ENCODE peak calls at places on chromosome 14, in seven cellular contexts. One of them, this sample, is unnamed.
A peak's percentile ranks its signal among the peaks of the same experiment; 100 is the strongest.

GRCh38 chr14:52835122-52835903 is 43.9 kb upstream of the GNPNAT1 start:
- DNase-seq in HCT116: peak; percentile 57
- DNase-seq in GM23248: peak; percentile 93
- DNase-seq in fibroblast of lung: peak; percentile 86
- DNase-seq in neural progenitor cell: peak; percentile 39
- DNase-seq in mammary epithelial cell: peak; percentile 51
- DNase-seq in astrocyte: peak; percentile 79
- DNase-seq in this sample: peak; percentile 67

GRCh38 chr14:67757175-67757574 is 55.5 kb downstream of the RDH12 start:
- DNase-seq in GM23248: no peak
- DNase-seq in astrocyte: no peak
- DNase-seq in fibroblast of lung: no peak
- DNase-seq in neural progenitor cell: no peak
- DNase-seq in mammary epithelial cell: no peak
- DNase-seq in HCT116: no peak
- DNase-seq in this sample: no peak

GRCh38 chr14:85214471-85214870 is 315.5 kb upstream of the FLRT2 start:
- DNase-seq in HCT116: no peak
- DNase-seq in astrocyte: peak; percentile 74
- DNase-seq in neural progenitor cell: no peak
- DNase-seq in mammary epithelial cell: peak; percentile 87
- DNase-seq in fibroblast of lung: peak; percentile 75
- DNase-seq in GM23248: peak; percentile 41
- DNase-seq in this sample: peak; percentile 48

GRCh38 chr14:72104011-72104613 is 171.9 kb downstream of the RGS6 start:
- DNase-seq in HCT116: peak; percentile 3
- DNase-seq in fibroblast of lung: no peak
- DNase-seq in mammary epithelial cell: no peak
- DNase-seq in GM23248: peak; percentile 19
- DNase-seq in astrocyte: no peak
- DNase-seq in neural progenitor cell: peak; percentile 45
- DNase-seq in this sample: peak; percentile 34

GRCh38 chr14:101151226-101151929 is 247.9 kb upstream of the RTL1 start:
- DNase-seq in astrocyte: peak; percentile 8
- DNase-seq in neural progenitor cell: peak; percentile 28
- DNase-seq in fibroblast of lung: peak; percentile 21
- DNase-seq in mammary epithelial cell: peak; percentile 11
- DNase-seq in HCT116: peak; percentile 22
- DNase-seq in GM23248: peak; percentile 12
- DNase-seq in this sample: peak; percentile 90

GRCh38 chr14:55847766-55848165 is 267.8 kb downstream of the KTN1 start:
- DNase-seq in HCT116: no peak
- DNase-seq in astrocyte: peak; percentile 76
- DNase-seq in neural progenitor cell: no peak
- DNase-seq in mammary epithelial cell: no peak
- DNase-seq in fibroblast of lung: peak; percentile 82
- DNase-seq in GM23248: peak; percentile 73
- DNase-seq in this sample: peak; percentile 95

GRCh38 chr14:20614038-20614840 is 23.1 kb upstream of the RNASE12 start:
- DNase-seq in mammary epithelial cell: no peak
- DNase-seq in GM23248: peak; percentile 71
- DNase-seq in astrocyte: no peak
- DNase-seq in HCT116: no peak
- DNase-seq in neural progenitor cell: peak; percentile 64
- DNase-seq in fibroblast of lung: peak; percentile 26
- DNase-seq in this sample: peak; percentile 42

GRCh38 chr14:73764881-73765280 is 50.7 kb upstream of the PNMA1 start:
- DNase-seq in fibroblast of lung: no peak
- DNase-seq in mammary epithelial cell: no peak
- DNase-seq in HCT116: no peak
- DNase-seq in astrocyte: no peak
- DNase-seq in neural progenitor cell: no peak
- DNase-seq in GM23248: no peak
- DNase-seq in this sample: no peak

GRCh38 chr14:66473223-66473622 is 12.9 kb upstream of the CCDC196 start:
- DNase-seq in astrocyte: no peak
- DNase-seq in neural progenitor cell: no peak
- DNase-seq in fibroblast of lung: no peak
- DNase-seq in mammary epithelial cell: no peak
- DNase-seq in GM23248: no peak
- DNase-seq in HCT116: no peak
- DNase-seq in this sample: no peak

GRCh38 chr14:68308695-68309094 is 484.2 kb downstream of the ZFP36L1 start:
- DNase-seq in mammary epithelial cell: no peak
- DNase-seq in astrocyte: no peak
- DNase-seq in HCT116: no peak
- DNase-seq in GM23248: peak; percentile 10
- DNase-seq in neural progenitor cell: no peak
- DNase-seq in fibroblast of lung: no peak
- DNase-seq in this sample: no peak

GRCh38 chr14:68363841-68364711 is 428.8 kb downstream of the ZFP36L1 start:
- DNase-seq in fibroblast of lung: peak; percentile 85
- DNase-seq in GM23248: peak; percentile 31
- DNase-seq in astrocyte: peak; percentile 81
- DNase-seq in neural progenitor cell: peak; percentile 95
- DNase-seq in HCT116: no peak
- DNase-seq in mammary epithelial cell: no peak
- DNase-seq in this sample: no peak

GRCh38 chr14:28307506-28307905 is 459.1 kb upstream of the FOXG1 start:
- DNase-seq in neural progenitor cell: no peak
- DNase-seq in HCT116: no peak
- DNase-seq in GM23248: no peak
- DNase-seq in mammary epithelial cell: no peak
- DNase-seq in astrocyte: no peak
- DNase-seq in fibroblast of lung: no peak
- DNase-seq in this sample: no peak

GRCh38 chr14:35386673-35387125 is 17.9 kb downstream of the NFKBIA start:
- DNase-seq in astrocyte: no peak
- DNase-seq in GM23248: no peak
- DNase-seq in neural progenitor cell: peak; percentile 57
- DNase-seq in HCT116: no peak
- DNase-seq in mammary epithelial cell: no peak
- DNase-seq in fibroblast of lung: no peak
- DNase-seq in this sample: no peak

GRCh38 chr14:34465069-34465859 is 3.2 kb upstream of the SPTSSA start:
- DNase-seq in HCT116: no peak
- DNase-seq in GM23248: peak; percentile 10
- DNase-seq in mammary epithelial cell: no peak
- DNase-seq in astrocyte: peak; percentile 10
- DNase-seq in neural progenitor cell: peak; percentile 9
- DNase-seq in fibroblast of lung: peak; percentile 24
- DNase-seq in this sample: peak; percentile 18

GRCh38 chr14:76267322-76268012 is 108.5 kb upstream of the ESRRB start:
- DNase-seq in HCT116: no peak
- DNase-seq in neural progenitor cell: peak; percentile 42
- DNase-seq in mammary epithelial cell: no peak
- DNase-seq in GM23248: peak; percentile 57
- DNase-seq in astrocyte: peak; percentile 8
- DNase-seq in fibroblast of lung: peak; percentile 28
- DNase-seq in this sample: no peak

GRCh38 chr14:32998433-32998832 is 59.8 kb downstream of the NPAS3 start:
- DNase-seq in neural progenitor cell: peak; percentile 12
- DNase-seq in mammary epithelial cell: peak; percentile 9
- DNase-seq in GM23248: peak; percentile 54
- DNase-seq in fibroblast of lung: peak; percentile 17
- DNase-seq in astrocyte: peak; percentile 6
- DNase-seq in HCT116: no peak
- DNase-seq in this sample: peak; percentile 43

GRCh38 chr14:104115131-104115600 is 23.2 kb upstream of the KIF26A start:
- DNase-seq in fibroblast of lung: no peak
- DNase-seq in HCT116: no peak
- DNase-seq in mammary epithelial cell: no peak
- DNase-seq in GM23248: no peak
- DNase-seq in neural progenitor cell: no peak
- DNase-seq in astrocyte: no peak
- DNase-seq in this sample: no peak

GRCh38 chr14:65356327-65356836 is 56.1 kb upstream of the FUT8 start:
- DNase-seq in GM23248: peak; percentile 95
- DNase-seq in fibroblast of lung: peak; percentile 88
- DNase-seq in neural progenitor cell: no peak
- DNase-seq in astrocyte: peak; percentile 85
- DNase-seq in mammary epithelial cell: peak; percentile 100
- DNase-seq in HCT116: peak; percentile 98
- DNase-seq in this sample: peak; percentile 100

GRCh38 chr14:63964063-63964462 is 111.3 kb downstream of the SYNE2 start:
- DNase-seq in fibroblast of lung: no peak
- DNase-seq in mammary epithelial cell: no peak
- DNase-seq in GM23248: no peak
- DNase-seq in neural progenitor cell: no peak
- DNase-seq in astrocyte: no peak
- DNase-seq in HCT116: no peak
- DNase-seq in this sample: no peak

GRCh38 chr14:101135796-101136742 is 232.5 kb upstream of the RTL1 start:
- DNase-seq in GM23248: no peak
- DNase-seq in neural progenitor cell: no peak
- DNase-seq in astrocyte: no peak
- DNase-seq in fibroblast of lung: no peak
- DNase-seq in HCT116: no peak
- DNase-seq in mammary epithelial cell: no peak
- DNase-seq in this sample: no peak

GRCh38 chr14:85391892-85392291 is 138.1 kb upstream of the FLRT2 start:
- DNase-seq in fibroblast of lung: no peak
- DNase-seq in mammary epithelial cell: no peak
- DNase-seq in GM23248: no peak
- DNase-seq in HCT116: no peak
- DNase-seq in astrocyte: no peak
- DNase-seq in neural progenitor cell: no peak
- DNase-seq in this sample: no peak

GRCh38 chr14:59424707-59425106 is 40.5 kb downstream of the GPR135 start:
- DNase-seq in astrocyte: no peak
- DNase-seq in GM23248: no peak
- DNase-seq in neural progenitor cell: peak; percentile 7
- DNase-seq in fibroblast of lung: no peak
- DNase-seq in mammary epithelial cell: no peak
- DNase-seq in HCT116: no peak
- DNase-seq in this sample: no peak

GRCh38 chr14:104794099-104794498 is 1.4 kb downstream of the AKT1 start:
- DNase-seq in GM23248: peak; percentile 22
- DNase-seq in astrocyte: peak; percentile 47
- DNase-seq in mammary epithelial cell: peak; percentile 63
- DNase-seq in HCT116: no peak
- DNase-seq in fibroblast of lung: peak; percentile 57
- DNase-seq in neural progenitor cell: peak; percentile 78
- DNase-seq in this sample: peak; percentile 39

GRCh38 chr14:53035796-53036195 is 84.9 kb upstream of the FERMT2 start:
- DNase-seq in mammary epithelial cell: no peak
- DNase-seq in HCT116: no peak
- DNase-seq in astrocyte: peak; percentile 17
- DNase-seq in GM23248: peak; percentile 60
- DNase-seq in neural progenitor cell: no peak
- DNase-seq in fibroblast of lung: peak; percentile 34
- DNase-seq in this sample: no peak

DNA sequence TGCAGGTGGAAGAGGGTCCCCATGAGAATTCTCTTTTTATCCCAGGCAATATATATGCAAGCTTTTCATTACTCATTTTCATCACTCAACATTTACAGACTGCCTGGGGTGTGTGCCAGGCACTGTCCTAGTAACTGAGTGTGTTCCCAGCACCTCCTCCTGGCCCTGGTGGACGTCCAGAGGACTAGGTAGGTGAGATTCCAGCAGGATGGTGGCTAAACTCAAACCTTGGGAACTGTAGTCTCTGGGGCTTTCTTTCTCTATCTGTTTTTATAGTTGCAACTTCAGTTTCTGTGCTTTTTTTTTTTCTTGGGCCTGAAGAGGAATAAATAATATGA is 63.8 kb downstream of the SUSD6 start:
- DNase-seq in neural progenitor cell: no peak
- DNase-seq in GM23248: peak; percentile 26
- DNase-seq in mammary epithelial cell: no peak
- DNase-seq in HCT116: no peak
- DNase-seq in astrocyte: no peak
- DNase-seq in fibroblast of lung: no peak
- DNase-seq in this sample: no peak
- H3K4me1 ChIP-seq in neural progenitor cell: peaks cover 34% of the 10 kb centered on the region
- H3K4me1 ChIP-seq in GM23248: no peaks in the 10 kb centered on the region
- H3K4me1 ChIP-seq in mammary epithelial cell: no peaks in the 10 kb centered on the region
- H3K4me1 ChIP-seq in HCT116: no peaks in the 10 kb centered on the region
- H3K4me1 ChIP-seq in astrocyte: peaks cover 10% of the 10 kb centered on the region
- H3K4me1 ChIP-seq in fibroblast of lung: no peaks in the 10 kb centered on the region
- H3K4me1 ChIP-seq in this sample: no peaks in the 10 kb centered on the region

GRCh38 chr14:37595809-37596595 is 573 bp downstream of the TTC6 start:
- DNase-seq in neural progenitor cell: peak; percentile 71
- DNase-seq in HCT116: peak; percentile 28
- DNase-seq in GM23248: peak; percentile 53
- DNase-seq in mammary epithelial cell: peak; percentile 97
- DNase-seq in fibroblast of lung: peak; percentile 22
- DNase-seq in astrocyte: no peak
- DNase-seq in this sample: peak; percentile 98
- TF ChIP-seq EZH2 in neural progenitor cell: peak; percentile 98
- TF ChIP-seq EZH2 in HCT116: no peak
- TF ChIP-seq EZH2 in GM23248: no peak
- TF ChIP-seq EZH2 in mammary epithelial cell: no peak
- TF ChIP-seq EZH2 in fibroblast of lung: peak; percentile 86
- TF ChIP-seq EZH2 in astrocyte: peak; percentile 78
- TF ChIP-seq EZH2 in this sample: no peak

GRCh38 chr14:39229222-39229543 is 4.5 kb upstream of the MIA2 start:
- DNase-seq in neural progenitor cell: no peak
- DNase-seq in astrocyte: no peak
- DNase-seq in GM23248: peak; percentile 83
- DNase-seq in HCT116: no peak
- DNase-seq in mammary epithelial cell: no peak
- DNase-seq in fibroblast of lung: peak; percentile 11
- DNase-seq in this sample: no peak

GRCh38 chr14:39230416-39230815 is 3.3 kb upstream of the MIA2 start:
- DNase-seq in GM23248: peak; percentile 40
- DNase-seq in neural progenitor cell: no peak
- DNase-seq in fibroblast of lung: peak; percentile 25
- DNase-seq in astrocyte: no peak
- DNase-seq in mammary epithelial cell: no peak
- DNase-seq in HCT116: no peak
- DNase-seq in this sample: no peak

GRCh38 chr14:39229601-39230110 is 4.1 kb upstream of the MIA2 start:
- DNase-seq in HCT116: no peak
- DNase-seq in fibroblast of lung: no peak
- DNase-seq in astrocyte: no peak
- DNase-seq in GM23248: no peak
- DNase-seq in neural progenitor cell: no peak
- DNase-seq in mammary epithelial cell: no peak
- DNase-seq in this sample: no peak

GRCh38 chr14:39232554-39233415 is 930 bp upstream of the MIA2 start:
- DNase-seq in GM23248: peak; percentile 81
- DNase-seq in astrocyte: peak; percentile 59
- DNase-seq in fibroblast of lung: peak; percentile 69
- DNase-seq in mammary epithelial cell: peak; percentile 43
- DNase-seq in neural progenitor cell: no peak
- DNase-seq in HCT116: no peak
- DNase-seq in this sample: no peak

GRCh38 chr14:39233680-39234326 is at the start of gene MIA2:
- DNase-seq in GM23248: no peak
- DNase-seq in astrocyte: no peak
- DNase-seq in neural progenitor cell: no peak
- DNase-seq in fibroblast of lung: no peak
- DNase-seq in HCT116: no peak
- DNase-seq in mammary epithelial cell: peak; percentile 6
- DNase-seq in this sample: no peak
- H3K4me3 ChIP-seq in GM23248: peak within 1 kb of the TSS; percentile 31
- H3K4me3 ChIP-seq in astrocyte: no peak within 1 kb of the TSS
- H3K4me3 ChIP-seq in neural progenitor cell: no peak within 1 kb of the TSS
- H3K4me3 ChIP-seq in fibroblast of lung: no peak within 1 kb of the TSS
- H3K4me3 ChIP-seq in HCT116: peak within 1 kb of the TSS; percentile 36
- H3K4me3 ChIP-seq in mammary epithelial cell: peak within 1 kb of the TSS; percentile 27
- H3K4me3 ChIP-seq in this sample: no peak within 1 kb of the TSS

GRCh38 chr14:24436355-24437019 is 6.1 kb downstream of the SDR39U1 start:
- DNase-seq in mammary epithelial cell: peak; percentile 56
- DNase-seq in astrocyte: peak; percentile 51
- DNase-seq in fibroblast of lung: peak; percentile 61
- DNase-seq in neural progenitor cell: peak; percentile 66
- DNase-seq in GM23248: peak; percentile 90
- DNase-seq in HCT116: peak; percentile 50
- DNase-seq in this sample: peak; percentile 87
- H3K4me1 ChIP-seq in mammary epithelial cell: peaks cover 14% of the 10 kb centered on the region
- H3K4me1 ChIP-seq in astrocyte: peaks cover 19% of the 10 kb centered on the region
- H3K4me1 ChIP-seq in fibroblast of lung: peaks cover 11% of the 10 kb centered on the region
- H3K4me1 ChIP-seq in neural progenitor cell: peaks cover 5% of the 10 kb centered on the region
- H3K4me1 ChIP-seq in GM23248: peaks cover 28% of the 10 kb centered on the region
- H3K4me1 ChIP-seq in HCT116: peaks cover 6% of the 10 kb centered on the region
- H3K4me1 ChIP-seq in this sample: peaks cover 35% of the 10 kb centered on the region